ENCODE peak calls at places on chromosomes 13 and 19, in nine cellular contexts. One of them, this sample, is unnamed.

GRCh38 chr13:94322925-94323324 is 156.6 kb downstream of the DCT start:
- DNase-seq in NCI-H1105 treated with DMSO at 0.1 percent for 48 hours: no peak
- DNase-seq in CD4-positive, alpha-beta T cell: no peak
- DNase-seq in dorsolateral prefrontal cortex: no peak
- DNase-seq in fibroblast of pulmonary artery: no peak
- DNase-seq in AG10803: no peak
- DNase-seq in uterus: no peak
- DNase-seq in Calu3: no peak
- DNase-seq in WERI-Rb-1: no peak
- DNase-seq in this sample: no peak

GRCh38 chr19:42469311-42470239 is 26.8 kb upstream of the CXCL17 start:
- DNase-seq in NCI-H1105 treated with DMSO at 0.1 percent for 48 hours: no peak
- DNase-seq in CD4-positive, alpha-beta T cell: no peak
- DNase-seq in dorsolateral prefrontal cortex: no peak
- DNase-seq in fibroblast of pulmonary artery: peak; percentile 19
- DNase-seq in AG10803: no peak
- DNase-seq in uterus: no peak
- DNase-seq in Calu3: no peak
- DNase-seq in WERI-Rb-1: no peak
- DNase-seq in this sample: no peak

GRCh38 chr13:110811008-110811720 is 97.7 kb downstream of the ING1 start:
- DNase-seq in NCI-H1105 treated with DMSO at 0.1 percent for 48 hours: no peak
- DNase-seq in CD4-positive, alpha-beta T cell: no peak
- DNase-seq in dorsolateral prefrontal cortex: no peak
- DNase-seq in fibroblast of pulmonary artery: peak; percentile 8
- DNase-seq in AG10803: no peak
- DNase-seq in uterus: no peak
- DNase-seq in Calu3: no peak
- DNase-seq in WERI-Rb-1: no peak
- DNase-seq in this sample: no peak

GRCh38 chr19:49136771-49137171 is 17.4 kb downstream of the PPFIA3 start:
- DNase-seq in NCI-H1105 treated with DMSO at 0.1 percent for 48 hours: no peak
- DNase-seq in CD4-positive, alpha-beta T cell: no peak
- DNase-seq in dorsolateral prefrontal cortex: no peak
- DNase-seq in fibroblast of pulmonary artery: peak; percentile 39
- DNase-seq in AG10803: peak; percentile 43
- DNase-seq in uterus: no peak
- DNase-seq in Calu3: no peak
- DNase-seq in WERI-Rb-1: no peak
- DNase-seq in this sample: no peak

GRCh38 chr13:48125794-48126228 is 30.9 kb upstream of the MED4 start:
- DNase-seq in NCI-H1105 treated with DMSO at 0.1 percent for 48 hours: no peak
- DNase-seq in CD4-positive, alpha-beta T cell: no peak
- DNase-seq in dorsolateral prefrontal cortex: no peak
- DNase-seq in fibroblast of pulmonary artery: peak; percentile 76
- DNase-seq in AG10803: peak; percentile 43
- DNase-seq in uterus: peak; percentile 25
- DNase-seq in Calu3: no peak
- DNase-seq in WERI-Rb-1: no peak
- DNase-seq in this sample: no peak

GRCh38 chr19:49338691-49339363 is 3.6 kb downstream of the CD37 start:
- DNase-seq in NCI-H1105 treated with DMSO at 0.1 percent for 48 hours: no peak
- DNase-seq in CD4-positive, alpha-beta T cell: no peak
- DNase-seq in dorsolateral prefrontal cortex: no peak
- DNase-seq in fibroblast of pulmonary artery: peak; percentile 44
- DNase-seq in AG10803: no peak
- DNase-seq in uterus: peak; percentile 75
- DNase-seq in Calu3: peak; percentile 82
- DNase-seq in WERI-Rb-1: peak; percentile 28
- DNase-seq in this sample: peak; percentile 81

GRCh38 chr13:113598481-113598880 is 13.9 kb downstream of the TFDP1 start:
- DNase-seq in NCI-H1105 treated with DMSO at 0.1 percent for 48 hours: no peak
- DNase-seq in CD4-positive, alpha-beta T cell: no peak
- DNase-seq in dorsolateral prefrontal cortex: peak; percentile 10
- DNase-seq in fibroblast of pulmonary artery: no peak
- DNase-seq in AG10803: no peak
- DNase-seq in uterus: no peak
- DNase-seq in Calu3: no peak
- DNase-seq in WERI-Rb-1: peak; percentile 9
- DNase-seq in this sample: no peak

GRCh38 chr19:41997121-41997850 is 3.3 kb upstream of the ATP1A3 start:
- DNase-seq in NCI-H1105 treated with DMSO at 0.1 percent for 48 hours: no peak
- DNase-seq in CD4-positive, alpha-beta T cell: peak; percentile 22
- DNase-seq in dorsolateral prefrontal cortex: no peak
- DNase-seq in fibroblast of pulmonary artery: peak; percentile 48
- DNase-seq in AG10803: peak; percentile 17
- DNase-seq in uterus: no peak
- DNase-seq in Calu3: peak; percentile 77
- DNase-seq in WERI-Rb-1: peak; percentile 76
- DNase-seq in this sample: peak; percentile 69

GRCh38 chr19:6833166-6833790 is 54.1 kb upstream of the ADGRE1 start:
- DNase-seq in NCI-H1105 treated with DMSO at 0.1 percent for 48 hours: no peak
- DNase-seq in CD4-positive, alpha-beta T cell: no peak
- DNase-seq in dorsolateral prefrontal cortex: no peak
- DNase-seq in fibroblast of pulmonary artery: no peak
- DNase-seq in AG10803: no peak
- DNase-seq in uterus: no peak
- DNase-seq in Calu3: no peak
- DNase-seq in WERI-Rb-1: no peak
- DNase-seq in this sample: no peak

GRCh38 chr13:68081051-68081450 is 850.9 kb upstream of the PCDH9 start:
- DNase-seq in NCI-H1105 treated with DMSO at 0.1 percent for 48 hours: no peak
- DNase-seq in CD4-positive, alpha-beta T cell: no peak
- DNase-seq in dorsolateral prefrontal cortex: no peak
- DNase-seq in fibroblast of pulmonary artery: no peak
- DNase-seq in AG10803: no peak
- DNase-seq in uterus: no peak
- DNase-seq in Calu3: no peak
- DNase-seq in WERI-Rb-1: no peak
- DNase-seq in this sample: no peak

GRCh38 chr19:39237200-39238184 is 7.3 kb downstream of the IFNL3 start:
- DNase-seq in NCI-H1105 treated with DMSO at 0.1 percent for 48 hours: no peak
- DNase-seq in CD4-positive, alpha-beta T cell: peak; percentile 18
- DNase-seq in dorsolateral prefrontal cortex: no peak
- DNase-seq in fibroblast of pulmonary artery: no peak
- DNase-seq in AG10803: no peak
- DNase-seq in uterus: no peak
- DNase-seq in Calu3: peak; percentile 92
- DNase-seq in WERI-Rb-1: peak; percentile 20
- DNase-seq in this sample: no peak

This sample was measured in glutamatergic neuron.